ENCODE peak calls at places on chromosomes 7 and 10, in ten cellular contexts. Z is NAMALWA; I is mucosa of gallbladder; F is fibroblast of pulmonary artery; N is HTR-8/SVneo; A is posterior vena cava; U is HFF-Myc; W is CD8-positive, alpha-beta T cell; E is nucleus accumbens; J is fibroblast of the aortic adventitia. D is an unnamed sample.

GRCh38 chr7:101718747-101719260 is 89.7 kb upstream of the MYL10 start:
- DNase-seq in U (no peak), I (no peak), F (no peak), Z (no peak), E (no peak), W (no peak), J (no peak), N (no peak), A (no peak), D (no peak)

GRCh38 chr7:99848420-99849216 is 20.8 kb downstream of the CYP3A43 start:
- DNase-seq in F (no peak), J (no peak), N (no peak), U (no peak), E (no peak), A (no peak), W (no peak), Z (no peak), I (no peak), D (no peak)

GRCh38 chr7:116021237-116021636 is 9.3 kb downstream of the TFEC start:
- DNase-seq in A (no peak), E (no peak), F (no peak), J (no peak), N (no peak), W (no peak), U (no peak), Z (no peak), I (no peak), D (no peak)

GRCh38 chr7:55641811-55642210 is 69.5 kb upstream of the VOPP1 start:
- DNase-seq in A (no peak), Z (peak), J (no peak), W (no peak), U (no peak), I (no peak), E (no peak), N (no peak), F (no peak), D (no peak)

GRCh38 chr10:60990663-60991062 is 46.7 kb upstream of the RHOBTB1 start:
- DNase-seq in A (no peak), Z (no peak), J (no peak), W (no peak), N (no peak), F (no peak), E (no peak), U (no peak), I (no peak), D (no peak)

GRCh38 chr7:142436601-142437000 is 178.7 kb upstream of the PRSS58 start:
- DNase-seq in E (no peak), U (no peak), A (no peak), N (no peak), Z (no peak), I (no peak), W (no peak), F (peak), J (no peak), D (peak)

GRCh38 chr7:20217193-20217948 is at the start of gene MACC1:
- DNase-seq in I (peak), J (no peak), W (no peak), A (no peak), Z (peak), E (no peak), F (no peak), N (no peak), U (no peak), D (no peak)

GRCh38 chr10:121732676-121733445 is 134.6 kb upstream of the FGFR2 start:
- DNase-seq in J (no peak), Z (no peak), U (no peak), F (no peak), A (no peak), W (no peak), N (no peak), I (no peak), E (no peak), D (no peak)

GRCh38 chr7:116138202-116138801 is 72.0 kb upstream of the TES start:
- DNase-seq in F (peak), Z (peak), N (peak), J (peak), U (peak), I (no peak), E (no peak), A (no peak), W (no peak), D (peak)

GRCh38 chr10:107545717-107546116 is 381.2 kb upstream of the SORCS1 start:
- DNase-seq in J (no peak), I (no peak), Z (no peak), W (no peak), E (no peak), N (no peak), F (no peak), A (no peak), U (no peak), D (no peak)

GRCh38 chr10:124045794-124046355 is 47.5 kb downstream of the CHST15 start:
- DNase-seq in Z (no peak), U (no peak), A (no peak), J (no peak), E (no peak), F (no peak), N (no peak), I (no peak), W (no peak), D (no peak)

GRCh38 chr7:119957335-119957734 is 315.6 kb upstream of the KCND2 start:
- DNase-seq in Z (no peak), N (no peak), F (no peak), A (no peak), E (no peak), U (no peak), I (no peak), W (no peak), J (no peak), D (no peak)

GRCh38 chr10:6386960-6387359 is 184.2 kb downstream of the PFKFB3 start:
- DNase-seq in W (no peak), F (no peak), I (no peak), A (no peak), E (no peak), N (no peak), Z (no peak), U (no peak), J (no peak), D (no peak)

GRCh38 chr7:137847418-137848050 is 760 bp upstream of the DGKI start:
- DNase-seq in N (no peak), F (no peak), J (no peak), U (no peak), W (no peak), Z (no peak), I (no peak), E (no peak), A (no peak), D (peak)

GRCh38 chr10:71077143-71077581 is 135.2 kb upstream of the UNC5B start:
- DNase-seq in I (no peak), A (peak), F (no peak), E (no peak), N (no peak), W (peak), Z (no peak), J (no peak), U (no peak), D (no peak)

GRCh38 chr7:152502813-152503790 is 67.3 kb upstream of the KMT2C start:
- DNase-seq in N (no peak), F (no peak), U (no peak), E (no peak), Z (no peak), W (no peak), I (no peak), J (no peak), A (peak), D (no peak)

GRCh38 chr7:130471974-130472373 is 19.9 kb upstream of the MEST start:
- DNase-seq in E (no peak), J (no peak), I (no peak), Z (no peak), W (no peak), U (no peak), F (no peak), A (no peak), N (no peak), D (no peak)

GRCh38 chr10:6144609-6145413 is 56.0 kb downstream of the RBM17 start:
- DNase-seq in I (peak), A (peak), Z (peak), F (peak), E (peak), U (no peak), W (peak), N (peak), J (peak), D (peak)

GRCh38 chr10:4066581-4067403 is 281.8 kb upstream of the KLF6 start:
- DNase-seq in I (no peak), A (no peak), F (no peak), U (no peak), W (no peak), E (no peak), J (no peak), Z (no peak), N (no peak), D (no peak)

GRCh38 chr7:77348371-77348813 is 67.8 kb downstream of the GSAP start:
- DNase-seq in A (no peak), E (no peak), W (no peak), U (no peak), I (peak), J (peak), Z (no peak), F (peak), N (peak), D (no peak)

GRCh38 chr7:12549106-12549505 is 21.4 kb upstream of the SCIN start:
- DNase-seq in E (no peak), Z (no peak), J (peak), I (no peak), W (no peak), U (no peak), N (no peak), F (peak), A (no peak), D (peak)